ENCODE peak calls at places on chromosomes 7 and 10, in seven cellular contexts. V is IMR-90, T is heart right ventricle, D is spleen, Q is GM12865, Z is astrocyte of the spinal cord, G is left ventricle myocardium inferior. O is an unnamed sample.

GRCh38 chr7:82700739-82701138 is 257.2 kb upstream of the CACNA2D1 start:
- DNase-seq in V (no peak), T (no peak), D (no peak), Q (no peak), Z (no peak), G (no peak), O (no peak)

GRCh38 chr7:73556208-73557107 is 1.0 kb downstream of the BCL7B start:
- DNase-seq in V (peak), T (no peak), D (no peak), Q (no peak), Z (no peak), G (no peak), O (no peak)

GRCh38 chr10:26911811-26912461 is 51.2 kb upstream of the ABI1 start:
- DNase-seq in V (no peak), T (no peak), D (no peak), Q (peak), Z (no peak), G (no peak), O (no peak)

GRCh38 chr10:46525824-46526681 is 30.4 kb downstream of the GPRIN2 start:
- DNase-seq in V (peak), T (no peak), D (no peak), Q (no peak), Z (no peak), G (no peak), O (peak)

GRCh38 chr10:109114578-109114977 is 808.7 kb downstream of the XPNPEP1 start:
- DNase-seq in V (no peak), T (no peak), D (no peak), Q (no peak), Z (no peak), G (no peak), O (no peak)

GRCh38 chr10:77281719-77282118 is 355.9 kb downstream of the KCNMA1 start:
- DNase-seq in V (no peak), T (no peak), D (no peak), Q (no peak), Z (no peak), G (no peak), O (no peak)

GRCh38 chr10:69572159-69573055 is 815 bp downstream of the NEUROG3 start:
- DNase-seq in V (peak), T (no peak), D (no peak), Q (peak), Z (no peak), G (no peak), O (no peak)

GRCh38 chr10:113003032-113003431 is 53.0 kb downstream of the TCF7L2 start:
- DNase-seq in V (no peak), T (no peak), D (no peak), Q (no peak), Z (no peak), G (no peak), O (no peak)

GRCh38 chr7:138396251-138397070 is 63.6 kb upstream of the TRIM24 start:
- DNase-seq in V (no peak), T (no peak), D (no peak), Q (peak), Z (no peak), G (no peak), O (no peak)

GRCh38 chr7:156380261-156380660 is 260.3 kb upstream of the RNF32 start:
- DNase-seq in V (no peak), T (no peak), D (no peak), Q (peak), Z (no peak), G (no peak), O (no peak)

GRCh38 chr7:155357573-155358041 is 59.9 kb downstream of the INSIG1 start:
- DNase-seq in V (peak), T (no peak), D (peak), Q (no peak), Z (no peak), G (no peak), O (peak)

GRCh38 chr7:16914771-16915170 is 33.0 kb upstream of the AGR3 start:
- DNase-seq in V (no peak), T (no peak), D (no peak), Q (no peak), Z (no peak), G (no peak), O (no peak)

GRCh38 chr7:102236592-102237287 is 49.9 kb upstream of the SH2B2 start:
- DNase-seq in V (peak), T (peak), D (peak), Q (peak), Z (peak), G (peak), O (peak)

GRCh38 chr10:71623098-71623985 is 96.2 kb downstream of the C10orf105 start:
- DNase-seq in V (peak), T (no peak), D (no peak), Q (no peak), Z (peak), G (no peak), O (peak)

GRCh38 chr10:6445671-6446278 is 134.3 kb downstream of the PRKCQ start:
- DNase-seq in V (peak), T (peak), D (peak), Q (peak), Z (peak), G (peak), O (peak)

GRCh38 chr7:19066109-19066508 is 51.3 kb downstream of the TWIST1 start:
- DNase-seq in V (peak), T (no peak), D (no peak), Q (no peak), Z (no peak), G (no peak), O (peak)

GRCh38 chr10:24974978-24975377 is 22.6 kb upstream of the PRTFDC1 start:
- DNase-seq in V (peak), T (peak), D (no peak), Q (no peak), Z (peak), G (peak), O (peak)

GRCh38 chr7:142864980-142865747 is 10.3 kb downstream of the EPHB6 start:
- DNase-seq in V (no peak), T (no peak), D (no peak), Q (no peak), Z (no peak), G (no peak), O (no peak)

GRCh38 chr10:62084434-62084833 is 182.9 kb downstream of the ARID5B start:
- DNase-seq in V (no peak), T (no peak), D (no peak), Q (no peak), Z (no peak), G (no peak), O (peak)

GRCh38 chr10:11875499-11876281 is 52.5 kb downstream of the PROSER2 start:
- DNase-seq in V (peak), T (peak), D (peak), Q (no peak), Z (peak), G (peak), O (peak)

GRCh38 chr10:11878776-11879175 is 55.6 kb downstream of the PROSER2 start:
- DNase-seq in V (no peak), T (no peak), D (peak), Q (no peak), Z (no peak), G (no peak), O (no peak)

GRCh38 chr10:11877506-11877905 is 54.4 kb downstream of the PROSER2 start:
- DNase-seq in V (no peak), T (no peak), D (peak), Q (no peak), Z (no peak), G (no peak), O (no peak)

GRCh38 chr10:11875183-11875498 is 52.0 kb downstream of the PROSER2 start:
- DNase-seq in V (peak), T (no peak), D (no peak), Q (no peak), Z (no peak), G (no peak), O (no peak)

DNA sequence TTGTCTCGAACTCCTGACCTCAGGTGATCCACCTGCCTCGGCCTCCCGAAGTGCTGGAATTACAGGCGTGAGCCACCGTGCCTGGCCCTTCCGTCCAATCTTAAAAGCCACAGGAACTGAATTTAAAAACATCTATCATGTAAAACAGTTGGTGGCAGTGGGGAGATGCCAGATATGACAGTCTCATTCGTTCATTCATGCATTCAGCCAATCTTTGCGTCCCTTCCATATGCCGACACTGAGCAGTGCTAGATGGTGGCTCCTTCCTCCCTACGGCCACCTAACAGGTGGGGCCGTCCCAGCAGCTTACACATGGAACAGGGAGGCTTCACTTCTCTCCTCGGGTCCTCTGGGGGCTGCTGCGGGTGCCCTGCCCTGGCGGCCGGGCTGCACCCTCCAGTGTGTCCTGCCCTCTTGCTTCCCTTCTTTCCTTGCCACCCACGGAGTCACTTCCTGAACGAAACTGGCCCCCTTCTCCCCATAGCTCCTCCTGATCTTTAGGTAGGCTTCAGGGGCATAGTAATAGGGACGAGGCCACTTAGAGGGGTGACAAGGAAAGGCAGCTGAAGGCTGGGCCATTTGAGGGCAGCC is 53.7 kb downstream of the PROSER2 start:
- DNase-seq in V (no peak), T (no peak), D (peak), Q (no peak), Z (no peak), G (no peak), O (no peak)
- TF ChIP-seq CTCF in V (no peak), T (no peak), D (no peak), Q (no peak), Z (no peak), G (no peak), O (no peak)

DNA sequence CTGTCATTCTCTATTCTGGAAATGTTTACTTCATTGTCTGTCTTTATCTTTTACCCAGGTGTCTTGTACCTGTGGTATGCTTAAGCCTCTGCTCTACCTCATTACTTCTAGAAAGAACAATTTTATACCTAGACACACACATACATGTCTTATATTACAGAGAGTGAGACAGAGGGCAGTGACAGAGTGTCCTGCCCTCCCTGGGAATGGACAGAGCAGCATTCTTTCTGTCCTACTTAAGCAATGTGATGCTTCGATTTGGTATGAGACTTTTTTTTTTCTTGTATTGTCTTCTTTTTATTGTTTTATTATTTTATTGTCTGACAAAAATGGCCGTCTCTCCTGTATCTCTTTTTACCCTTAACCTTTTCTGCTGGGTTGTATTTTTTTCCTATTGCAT is 286.1 kb downstream of the EXOC4 start:
- DNase-seq in V (no peak), T (no peak), D (no peak), Q (no peak), Z (no peak), G (no peak), O (no peak)
- H3K4me3 ChIP-seq in V (no peak), T (no peak), D (no peak), Q (no peak), Z (no peak), G (no peak), O (no peak)

DNA sequence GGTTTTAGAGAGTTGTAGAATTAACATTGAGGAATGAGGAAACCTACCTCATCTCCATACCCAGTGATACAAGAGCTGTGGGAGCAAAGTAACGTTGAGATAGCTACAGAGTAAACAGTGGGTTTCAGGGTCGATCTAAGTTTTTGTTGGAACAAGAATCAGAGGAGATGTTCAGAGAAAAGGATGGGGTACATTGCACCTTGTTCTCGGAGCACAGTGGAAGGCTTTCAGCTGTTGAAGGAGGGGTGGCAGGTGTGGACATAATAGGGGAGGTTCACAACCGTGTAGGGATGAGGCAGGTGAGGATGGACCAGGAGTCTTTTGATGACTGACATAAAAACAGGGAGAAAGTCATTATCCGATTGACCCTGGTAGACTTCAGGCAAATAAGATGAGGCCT is 121.7 kb downstream of the MLLT10 start:
- DNase-seq in V (no peak), T (no peak), D (no peak), Q (no peak), Z (no peak), G (no peak), O (no peak)
- TF ChIP-seq CTCF in V (no peak), T (no peak), D (no peak), Q (no peak), Z (no peak), G (no peak), O (no peak)

GRCh38 chr7:52501696-52502095 is 533.7 kb upstream of the POM121L12 start:
- DNase-seq in V (no peak), T (no peak), D (no peak), Q (no peak), Z (no peak), G (no peak), O (no peak)

GRCh38 chr7:52506325-52506724 is 529.1 kb upstream of the POM121L12 start:
- DNase-seq in V (no peak), T (no peak), D (no peak), Q (no peak), Z (no peak), G (no peak), O (no peak)

GRCh38 chr7:52504546-52504945 is 530.9 kb upstream of the POM121L12 start:
- DNase-seq in V (no peak), T (no peak), D (no peak), Q (no peak), Z (peak), G (no peak), O (no peak)

GRCh38 chr7:52502281-52502680 is 533.2 kb upstream of the POM121L12 start:
- DNase-seq in V (no peak), T (no peak), D (no peak), Q (no peak), Z (no peak), G (no peak), O (no peak)

GRCh38 chr7:52507546-52507945 is 527.9 kb upstream of the POM121L12 start:
- DNase-seq in V (no peak), T (no peak), D (no peak), Q (no peak), Z (no peak), G (no peak), O (no peak)
- H3K4me3 ChIP-seq in V (no peak), T (no peak), D (no peak), Q (no peak), Z (no peak), G (no peak), O (no peak)

GRCh38 chr7:112649560-112649959 is 140.6 kb downstream of the TMEM168 start:
- DNase-seq in V (no peak), T (no peak), D (no peak), Q (no peak), Z (no peak), G (no peak), O (no peak)

GRCh38 chr7:112648781-112649180 is 141.4 kb downstream of the TMEM168 start:
- DNase-seq in V (no peak), T (no peak), D (no peak), Q (no peak), Z (no peak), G (no peak), O (no peak)

DNA sequence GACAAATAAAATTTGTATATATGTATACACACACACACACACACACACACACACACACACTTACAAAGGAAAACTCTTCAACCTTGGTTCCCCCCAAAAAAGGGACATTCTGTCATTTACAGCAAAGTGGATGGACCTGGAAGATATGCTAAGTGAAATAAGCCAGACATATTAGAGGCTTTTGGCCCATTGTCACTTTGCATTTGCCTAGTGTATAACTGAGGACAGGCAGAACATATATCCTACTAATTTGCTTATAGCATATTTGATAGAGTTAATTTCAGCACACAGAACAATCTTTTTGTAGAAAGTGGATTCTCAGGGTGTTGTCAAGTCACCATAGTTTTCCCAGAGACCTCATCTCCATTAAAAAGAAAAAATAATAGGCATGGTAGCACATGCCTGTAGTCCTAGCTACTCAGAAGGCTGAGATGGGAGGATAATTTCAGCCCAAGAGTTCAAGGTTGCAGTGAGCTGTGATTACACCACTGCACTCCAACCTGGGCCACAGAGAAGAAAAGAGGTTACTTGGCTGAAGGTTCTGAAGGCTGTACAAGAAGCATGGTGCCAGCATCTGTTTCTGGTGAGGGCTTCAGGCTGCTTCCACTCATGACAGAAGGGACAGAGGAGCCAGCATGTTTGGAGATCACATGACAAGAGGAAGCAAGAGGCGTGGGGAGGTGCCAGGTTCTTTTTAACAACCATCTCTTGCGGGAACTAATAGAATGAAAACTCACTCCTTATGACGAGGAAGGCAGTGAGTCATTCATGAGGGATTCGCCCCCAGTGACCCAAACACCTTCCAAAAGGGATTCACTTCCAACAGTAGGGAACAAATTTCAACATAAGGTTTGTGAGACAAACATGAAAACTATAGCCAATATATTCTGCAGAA is 135.6 kb downstream of the TMEM168 start:
- DNase-seq in V (no peak), T (no peak), D (no peak), Q (no peak), Z (peak), G (no peak), O (no peak)
- TF ChIP-seq CTCF in V (no peak), T (no peak), D (no peak), Q (no peak), Z (no peak), G (no peak), O (no peak)

O was measured in fibroblast of the aortic adventitia.